ENCODE peak calls at places on chromosomes 3 and 15, in six cellular contexts. J, I, L, U, Y and K are unnamed samples.
A peak's percentile ranks its signal among the peaks of the same experiment; 100 is the strongest.

GRCh38 chr3:30583973-30584372 is 22.4 kb upstream of the TGFBR2 start:
- DNase-seq in L (no peak), J (no peak), U (no peak), I (no peak), Y (no peak), K (no peak)

GRCh38 chr15:65833501-65834220 is 35.6 kb upstream of the RAB11A start:
- DNase-seq in J (no peak), L (no peak), U (peak; percentile 28), Y (peak; percentile 26), I (no peak), K (no peak)

GRCh38 chr3:62149962-62150361 is 223.4 kb downstream of the FEZF2 start:
- DNase-seq in Y (no peak), U (no peak), I (no peak), J (no peak), L (no peak), K (no peak)

GRCh38 chr3:178699810-178700209 is 163.6 kb downstream of the KCNMB2 start:
- DNase-seq in I (no peak), J (no peak), U (no peak), L (no peak), Y (no peak), K (no peak)

GRCh38 chr3:157872902-157873301 is 233.3 kb downstream of the SHOX2 start:
- DNase-seq in I (peak; percentile 74), Y (no peak), L (no peak), U (no peak), J (no peak), K (no peak)

GRCh38 chr3:139292192-139292591 is 51.6 kb upstream of the MRPS22 start:
- DNase-seq in J (no peak), I (no peak), Y (no peak), U (no peak), L (no peak), K (no peak)

GRCh38 chr3:8739757-8740508 is 6.3 kb downstream of the CAV3 start:
- DNase-seq in L (no peak), I (no peak), J (no peak), U (no peak), Y (no peak), K (no peak)

GRCh38 chr3:146154316-146154715 is 6.7 kb downstream of the PLOD2 start:
- DNase-seq in I (no peak), L (no peak), U (no peak), Y (no peak), J (no peak), K (no peak)

GRCh38 chr15:51869074-51869425 is 39.6 kb downstream of the TMOD3 start:
- DNase-seq in U (peak; percentile 67), L (no peak), Y (no peak), J (no peak), I (no peak), K (no peak)

GRCh38 chr3:27141668-27142067 is 227.5 kb downstream of the NEK10 start:
- DNase-seq in Y (no peak), I (no peak), U (no peak), L (no peak), J (no peak), K (no peak)

GRCh38 chr3:136141891-136142290 is 54.2 kb downstream of the MSL2 start:
- DNase-seq in Y (no peak), J (no peak), U (no peak), L (no peak), I (no peak), K (no peak)

GRCh38 chr3:126135398-126136076 is 44.8 kb downstream of the ALDH1L1 start:
- DNase-seq in U (peak; percentile 6), Y (no peak), J (no peak), I (no peak), L (no peak), K (peak; percentile 77)

GRCh38 chr3:36944012-36944640 is 728 bp downstream of the TRANK1 start:
- DNase-seq in U (peak; percentile 57), L (peak; percentile 53), Y (peak; percentile 30), I (peak; percentile 84), J (peak; percentile 22), K (peak; percentile 79)

GRCh38 chr15:56537881-56538280 is 72.9 kb upstream of the MNS1 start:
- DNase-seq in I (peak; percentile 60), L (no peak), J (no peak), U (peak; percentile 22), Y (peak; percentile 6), K (no peak)

GRCh38 chr15:71231678-71232224 is 116.5 kb downstream of the THSD4 start:
- DNase-seq in I (no peak), U (no peak), J (no peak), L (no peak), Y (no peak), K (no peak)

GRCh38 chr3:58082047-58082446 is 73.8 kb downstream of the FLNB start:
- DNase-seq in Y (peak; percentile 7), U (no peak), I (peak; percentile 57), J (no peak), L (peak; percentile 59), K (no peak)

GRCh38 chr3:184710870-184711365 is 946 bp downstream of the MAGEF1 start:
- DNase-seq in J (no peak), I (peak; percentile 71), Y (peak; percentile 6), U (peak; percentile 29), L (no peak), K (no peak)

GRCh38 chr3:138441256-138441655 is 6.8 kb downstream of the ESYT3 start:
- DNase-seq in L (no peak), I (no peak), J (no peak), Y (no peak), U (no peak), K (no peak)

GRCh38 chr3:3800076-3800448 is 831 bp downstream of the LRRN1 start:
- DNase-seq in I (peak; percentile 41), U (no peak), L (peak; percentile 43), J (no peak), Y (peak; percentile 2), K (no peak)

GRCh38 chr3:10344147-10344943 is 23.4 kb upstream of the SEC13 start:
- DNase-seq in Y (peak; percentile 59), L (peak; percentile 71), J (peak; percentile 46), I (peak; percentile 66), U (peak; percentile 37), K (no peak)

GRCh38 chr15:56496635-56497034 is 31.7 kb upstream of the MNS1 start:
- DNase-seq in L (peak; percentile 13), I (no peak), Y (no peak), J (no peak), U (no peak), K (no peak)

GRCh38 chr3:45547202-45547701 is 47.3 kb upstream of the LIMD1 start:
- DNase-seq in I (peak; percentile 50), U (no peak), J (no peak), Y (no peak), L (no peak), K (no peak)

GRCh38 chr15:101522091-101522490 is 32.6 kb upstream of the PCSK6 start:
- DNase-seq in Y (no peak), J (no peak), U (peak; percentile 46), L (no peak), I (no peak), K (no peak)

GRCh38 chr3:178709047-178709446 is 172.8 kb downstream of the KCNMB2 start:
- DNase-seq in U (no peak), L (peak; percentile 30), I (no peak), J (no peak), Y (no peak), K (no peak)

GRCh38 chr3:169662215-169663070 is 1.1 kb downstream of the MECOM start:
- DNase-seq in L (peak; percentile 89), Y (no peak), J (no peak), U (peak; percentile 80), I (peak; percentile 92), K (no peak)

GRCh38 chr3:45464336-45464809 is 76.0 kb downstream of the LARS2 start:
- DNase-seq in J (no peak), I (peak; percentile 75), U (peak; percentile 19), L (peak; percentile 10), Y (no peak), K (no peak)

GRCh38 chr15:63939531-63940130 is 105.9 kb upstream of the HERC1 start:
- DNase-seq in Y (no peak), J (no peak), L (peak; percentile 25), U (peak; percentile 50), I (peak; percentile 69), K (no peak)

GRCh38 chr15:70504305-70504951 is 258.9 kb downstream of the UACA start:
- DNase-seq in J (no peak), Y (no peak), U (peak; percentile 65), L (no peak), I (peak; percentile 79), K (no peak)

GRCh38 chr15:38300395-38300794 is 47.8 kb downstream of the SPRED1 start:
- DNase-seq in L (no peak), Y (no peak), J (no peak), U (no peak), I (no peak), K (no peak)

GRCh38 chr15:101167366-101167790 is 84.5 kb downstream of the CHSY1 start:
- DNase-seq in I (no peak), L (no peak), J (no peak), U (no peak), Y (no peak), K (no peak)

GRCh38 chr15:81018197-81018596 is 17.5 kb downstream of the TLNRD1 start:
- DNase-seq in I (no peak), Y (no peak), J (no peak), U (no peak), L (no peak), K (no peak)

GRCh38 chr3:15180042-15180611 is 25.9 kb upstream of the CAPN7 start:
- DNase-seq in L (no peak), J (no peak), Y (no peak), U (no peak), I (no peak), K (no peak)

GRCh38 chr15:92170897-92171296 is 222.8 kb upstream of the ST8SIA2 start:
- DNase-seq in J (no peak), I (no peak), U (no peak), Y (no peak), L (no peak), K (no peak)

GRCh38 chr15:81483496-81483895 is 109.5 kb upstream of the TMC3 start:
- DNase-seq in Y (no peak), U (no peak), J (no peak), L (no peak), I (no peak), K (no peak)

GRCh38 chr3:183391460-183391859 is 37.0 kb downstream of the MCF2L2 start:
- DNase-seq in Y (no peak), U (no peak), J (no peak), I (no peak), L (no peak), K (no peak)